ENCODE peak calls at places on chromosomes 4 and X, in five cellular contexts. X is H1, D is kidney, G is GM12865, Y is A549. B is an unnamed sample.

GRCh38 chr4:40055873-40056721 is 553 bp upstream of the N4BP2 start:
- DNase-seq in X (peak), D (peak), G (peak), Y (peak), B (no peak)

GRCh38 chr4:16225139-16225538 is 1.1 kb downstream of the TAPT1 start:
- DNase-seq in X (no peak), D (no peak), G (peak), Y (no peak), B (no peak)

GRCh38 chrX:43225626-43226328 is 430.3 kb upstream of the MAOA start:
- DNase-seq in Y (no peak), G (no peak), X (no peak), D (no peak), B (no peak)

GRCh38 chrX:135974279-135974856 is 580 bp upstream of the MMGT1 start:
- DNase-seq in Y (peak), X (peak), G (peak), D (peak), B (no peak)

GRCh38 chrX:41802958-41803357 is 79.0 kb downstream of the GPR82 start:
- DNase-seq in G (no peak), D (no peak), X (no peak), Y (no peak), B (peak)

GRCh38 chr4:184819786-184820185 is 6.0 kb downstream of the ACSL1 start:
- DNase-seq in Y (no peak), X (no peak), G (no peak), D (no peak), B (no peak)

GRCh38 chr4:93828332-93828829 is at the start of gene ATOH1:
- DNase-seq in G (no peak), Y (peak), X (no peak), D (no peak), B (no peak)

GRCh38 chr4:183074288-183074990 is 24.6 kb upstream of the WWC2 start:
- DNase-seq in X (no peak), D (no peak), G (no peak), Y (no peak), B (no peak)

GRCh38 chr4:62531731-62532130 is 1331.6 kb downstream of the ADGRL3 start:
- DNase-seq in D (no peak), X (no peak), Y (no peak), G (peak), B (peak)

GRCh38 chr4:22712541-22712940 is 19.8 kb downstream of the GBA3 start:
- DNase-seq in D (no peak), X (no peak), Y (no peak), G (no peak), B (no peak)

GRCh38 chr4:184416913-184417734 is 57.2 kb downstream of the IRF2 start:
- DNase-seq in G (peak), Y (no peak), D (no peak), X (no peak), B (no peak)

GRCh38 chrX:115642895-115643530 is 82.0 kb downstream of the PLS3 start:
- DNase-seq in G (peak), Y (peak), X (no peak), D (no peak), B (no peak)

GRCh38 chr4:15805583-15806517 is 27.7 kb downstream of the CD38 start:
- DNase-seq in G (peak), D (no peak), X (no peak), Y (peak), B (no peak)

GRCh38 chr4:38482696-38483095 is 181.3 kb upstream of the KLF3 start:
- DNase-seq in Y (no peak), G (no peak), X (no peak), D (no peak), B (no peak)

GRCh38 chr4:140256941-140257340 is 103.0 kb upstream of the MAML3 start:
- DNase-seq in D (no peak), X (no peak), G (no peak), Y (no peak), B (no peak)

GRCh38 chr4:11427201-11427996 is 1.3 kb downstream of the HS3ST1 start:
- DNase-seq in D (peak), Y (no peak), G (no peak), X (peak), B (no peak)

GRCh38 chr4:40238008-40238699 is 41.3 kb downstream of the RHOH start:
- DNase-seq in Y (no peak), D (no peak), G (no peak), X (no peak), B (no peak)

GRCh38 chr4:7096264-7096663 is 28.4 kb upstream of the GRPEL1 start:
- DNase-seq in Y (no peak), D (no peak), G (no peak), X (no peak), B (no peak)

GRCh38 chrX:28665778-28666177 is 78.5 kb downstream of the IL1RAPL1 start:
- DNase-seq in X (no peak), Y (no peak), D (no peak), G (no peak), B (no peak)

DNA sequence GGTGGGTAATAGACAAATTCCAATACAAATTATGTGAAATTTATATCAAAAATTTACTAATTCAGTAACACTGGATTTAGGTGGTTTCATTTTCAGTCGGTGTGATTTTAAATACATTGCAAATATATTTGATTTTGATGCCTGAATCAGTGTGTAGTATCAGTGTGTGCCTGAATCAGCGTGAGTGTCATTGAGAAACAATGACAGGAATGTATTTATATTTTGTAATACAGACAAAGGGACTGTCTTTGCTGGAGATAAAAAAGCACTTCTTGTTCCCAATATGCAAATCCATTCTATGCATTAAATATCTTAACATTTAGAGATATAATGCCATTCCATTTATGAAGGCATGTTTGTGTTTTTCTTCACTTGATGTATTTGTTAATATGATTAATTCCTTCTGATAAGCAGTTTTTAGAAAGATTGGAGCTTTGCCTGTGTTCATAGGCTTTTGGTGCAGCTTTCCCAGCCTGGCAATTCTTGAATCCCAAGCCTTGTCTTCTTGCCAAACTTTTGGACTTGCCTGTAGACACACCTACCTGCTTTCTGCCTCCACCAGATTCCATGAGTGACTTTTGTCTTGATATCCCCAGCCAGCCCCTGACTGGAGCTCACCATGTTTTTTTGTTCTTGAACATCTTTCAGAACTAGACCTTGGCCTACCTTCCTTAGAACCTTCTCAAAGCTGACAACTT is 243.8 kb downstream of the ADGRL3 start:
- DNase-seq in G (no peak), Y (no peak), X (no peak), D (no peak), B (no peak)
- H3K4me3 ChIP-seq in G (no peak), Y (no peak), X (no peak), D (no peak), B (no peak)

DNA sequence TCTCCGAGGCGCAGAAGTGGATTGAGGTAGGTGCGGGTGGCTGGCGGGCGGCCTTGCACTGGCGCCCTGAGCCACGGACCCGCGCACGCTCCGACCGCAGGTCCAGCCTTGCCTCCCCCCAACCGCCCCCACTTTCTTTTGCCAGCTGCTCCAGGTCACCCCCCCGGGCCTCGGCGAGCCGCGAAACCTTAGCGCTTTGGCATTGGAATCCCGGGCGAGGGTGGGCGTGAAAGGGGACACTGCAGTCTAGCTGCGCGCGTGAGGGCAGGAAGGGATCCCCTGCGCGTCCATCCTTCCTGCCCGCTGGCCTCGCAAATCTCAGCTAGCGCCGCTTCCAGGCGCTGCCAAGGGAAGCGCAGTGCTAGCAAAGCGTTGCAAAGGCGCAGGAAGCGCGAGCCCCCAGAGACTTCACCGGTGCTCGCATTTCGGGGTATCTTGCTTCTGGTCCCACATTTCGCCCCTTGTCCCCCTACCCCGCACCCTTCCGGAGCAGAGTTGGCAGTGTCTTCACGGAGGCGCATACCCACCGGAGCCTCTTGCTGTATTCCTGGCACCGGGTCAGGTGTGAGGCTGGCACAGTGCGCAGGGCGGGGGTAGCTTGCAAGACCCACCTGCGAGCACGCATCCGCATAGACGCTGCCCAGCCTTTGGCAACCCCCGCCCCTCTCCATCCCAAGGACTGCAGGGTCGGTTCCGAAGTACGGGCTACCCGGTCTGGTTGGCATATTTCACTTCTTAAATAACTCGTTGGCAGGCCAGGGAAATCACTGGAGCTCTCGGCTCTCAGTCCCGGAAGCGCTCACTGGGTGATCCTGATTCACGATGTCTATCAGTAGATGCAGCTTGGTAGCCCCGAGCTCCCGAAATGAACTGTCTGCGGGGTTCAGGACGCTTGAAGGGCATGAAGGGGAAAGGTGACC is 104.4 kb downstream of the UCHL1 start:
- DNase-seq in Y (no peak), X (peak), D (peak), G (no peak), B (no peak)
- H3K4me3 ChIP-seq in Y (peak), X (peak), D (peak), G (peak), B (peak)

GRCh38 chrX:56800801-56801200 is 71.8 kb downstream of the NBDY start:
- DNase-seq in G (peak), Y (no peak), D (no peak), X (no peak), B (no peak)
- H3K4me3 ChIP-seq in G (no peak), Y (no peak), D (no peak), X (no peak), B (no peak)

GRCh38 chrX:40084471-40084870 is 13.3 kb downstream of the BCOR start:
- DNase-seq in D (peak), G (no peak), X (no peak), Y (no peak), B (no peak)
- H3K4me3 ChIP-seq in D (no peak), G (no peak), X (peak), Y (no peak), B (no peak)

GRCh38 chr4:113524096-113524495 is 237.4 kb downstream of the CAMK2D start:
- DNase-seq in D (no peak), X (no peak), Y (no peak), G (peak), B (no peak)
- H3K4me3 ChIP-seq in D (no peak), X (no peak), Y (no peak), G (no peak), B (no peak)

GRCh38 chr4:79650794-79651431 is 242.9 kb upstream of the GK2 start:
- DNase-seq in X (no peak), G (no peak), D (no peak), Y (no peak), B (no peak)
- H3K4me3 ChIP-seq in X (no peak), G (no peak), D (no peak), Y (no peak), B (no peak)

GRCh38 chrX:149937881-149938426 is 337 bp downstream of the EOLA2 start:
- DNase-seq in D (peak), Y (no peak), G (peak), X (no peak), B (no peak)
- H3K4me3 ChIP-seq in D (peak), Y (peak), G (peak), X (peak), B (peak)

DNA sequence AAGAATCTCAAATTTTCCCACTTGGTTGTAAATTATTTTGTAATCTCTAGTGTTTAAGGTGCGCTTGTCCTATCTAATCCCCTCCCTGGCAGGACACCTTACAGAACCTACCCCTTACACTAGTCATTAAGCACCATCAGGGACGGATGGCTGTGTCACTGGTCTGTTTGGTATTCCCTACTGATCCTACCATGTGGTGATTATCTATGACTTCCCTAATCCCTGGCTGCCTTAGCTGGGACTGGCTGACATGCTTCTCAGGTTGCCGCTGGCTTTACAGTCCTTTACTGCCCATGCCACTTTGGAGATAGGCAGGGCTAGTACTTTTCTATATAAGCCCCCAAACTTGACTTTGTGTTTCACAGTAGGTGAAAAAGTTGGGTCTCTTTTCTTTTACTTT is 58.6 kb downstream of the ELOVL6 start:
- DNase-seq in G (no peak), X (no peak), D (no peak), Y (no peak), B (no peak)
- H3K4me3 ChIP-seq in G (no peak), X (no peak), D (no peak), Y (no peak), B (no peak)

DNA sequence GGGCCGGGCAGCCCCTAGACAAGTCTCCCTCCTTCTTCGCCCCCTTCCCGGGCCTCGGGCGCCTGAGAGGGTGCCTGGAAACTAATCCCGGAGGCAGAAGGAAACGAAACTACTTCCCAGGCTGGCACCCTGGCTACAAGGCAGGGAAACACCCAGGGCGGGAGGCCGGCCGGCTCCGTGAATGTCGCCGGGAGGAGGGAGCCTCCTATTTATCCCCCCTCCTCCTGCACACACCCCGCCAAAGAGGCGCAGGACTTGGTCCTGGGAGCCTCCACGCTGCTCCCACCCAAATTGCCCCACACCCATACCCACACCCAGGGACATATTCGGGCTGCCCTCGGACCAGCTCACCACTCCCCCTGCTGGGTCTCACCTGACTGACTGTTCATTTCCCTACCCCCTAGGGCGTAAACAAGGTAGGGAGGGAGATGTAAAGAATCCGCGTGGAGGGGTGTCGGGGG is at the start of gene BTC:
- DNase-seq in Y (peak), D (peak), G (peak), X (peak), B (no peak)
- H3K4me3 ChIP-seq in Y (peak), D (peak), G (no peak), X (peak), B (peak)

GRCh38 chrX:107675823-107676555 is 47.7 kb downstream of the PRPS1 start:
- DNase-seq in D (no peak), Y (no peak), X (no peak), G (no peak), B (no peak)
- H3K4me3 ChIP-seq in D (peak), Y (peak), X (no peak), G (no peak), B (no peak)